ENCODE peak calls at places on chromosomes 4 and X, in six cellular contexts. Y is endodermal cell, G is SK-N-SH, N is pancreas, W is heart right ventricle, B is tibial nerve. S is an unnamed sample.

GRCh38 chr4:154344686-154345085 is 146.9 kb downstream of the DCHS2 start:
- DNase-seq in Y (peak), G (no peak), N (no peak), W (no peak), B (no peak), S (no peak)

GRCh38 chrX:40885984-40886383 is 150.6 kb upstream of the MED14 start:
- DNase-seq in Y (no peak), G (no peak), N (no peak), W (no peak), B (no peak), S (no peak)

GRCh38 chrX:10620121-10620699 is at the start of gene MID1:
- DNase-seq in Y (peak), G (peak), N (peak), W (peak), B (peak), S (peak)

GRCh38 chr4:98994474-98995182 is 893 bp upstream of the METAP1 start:
- DNase-seq in Y (no peak), G (no peak), N (no peak), W (no peak), B (no peak), S (no peak)

GRCh38 chr4:30616943-30617646 is 103.1 kb upstream of the PCDH7 start:
- DNase-seq in Y (no peak), G (no peak), N (no peak), W (no peak), B (no peak), S (no peak)

GRCh38 chr4:7464259-7464655 is 29.5 kb upstream of the PSAPL1 start:
- DNase-seq in Y (no peak), G (no peak), N (no peak), W (no peak), B (no peak), S (no peak)

GRCh38 chr4:182219400-182219799 is 23.8 kb upstream of the TENM3 start:
- DNase-seq in Y (no peak), G (no peak), N (no peak), W (no peak), B (no peak), S (no peak)

GRCh38 chr4:108385076-108385475 is 216.3 kb upstream of the LEF1 start:
- DNase-seq in Y (no peak), G (no peak), N (no peak), W (no peak), B (no peak), S (no peak)

GRCh38 chrX:10769696-10770619 is 149.6 kb upstream of the MID1 start:
- DNase-seq in Y (no peak), G (no peak), N (no peak), W (no peak), B (no peak), S (no peak)

GRCh38 chrX:16696956-16697355 is 15.5 kb downstream of the CTPS2 start:
- DNase-seq in Y (no peak), G (no peak), N (no peak), W (no peak), B (no peak), S (no peak)

GRCh38 chrX:68912113-68912980 is 83.5 kb downstream of the EFNB1 start:
- DNase-seq in Y (peak), G (no peak), N (no peak), W (no peak), B (no peak), S (no peak)

GRCh38 chr4:78512357-78512920 is 39.1 kb upstream of the ANXA3 start:
- DNase-seq in Y (no peak), G (no peak), N (no peak), W (no peak), B (no peak), S (no peak)

GRCh38 chr4:56681158-56681848 is at the start of gene HOPX:
- DNase-seq in Y (peak), G (no peak), N (peak), W (peak), B (no peak), S (no peak)

GRCh38 chr4:150131581-150132228 is 53.5 kb downstream of the DCLK2 start:
- DNase-seq in Y (no peak), G (no peak), N (no peak), W (no peak), B (no peak), S (no peak)

GRCh38 chrX:829145-829544 is 198.6 kb downstream of the SHOX start:
- DNase-seq in Y (no peak), G (no peak), N (no peak), W (no peak), B (no peak), S (no peak)
- H3K27ac ChIP-seq in Y (no peak), G (no peak), N (no peak), W (no peak), B (no peak), S (no peak)

DNA sequence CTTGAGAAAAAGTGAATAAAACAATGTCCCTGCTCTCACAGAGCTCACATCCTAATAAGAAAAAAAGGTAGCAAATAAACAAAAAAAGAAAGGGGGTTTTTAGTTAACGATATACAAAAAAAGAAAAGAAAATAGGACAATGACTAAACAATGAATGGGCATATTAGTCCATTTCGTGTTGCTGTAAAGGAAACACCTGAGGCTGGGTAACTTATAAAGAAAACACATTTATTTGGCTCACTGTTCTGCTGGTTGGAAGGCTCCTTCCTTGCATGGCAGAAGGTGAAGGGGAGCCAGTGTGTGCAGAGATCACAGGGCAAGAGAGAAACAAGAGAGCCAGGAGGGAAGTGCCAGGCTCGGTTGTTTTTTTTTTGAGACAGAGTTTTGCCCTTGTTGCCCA is 4.7 kb upstream of the KLF3 start:
- DNase-seq in Y (no peak), G (no peak), N (no peak), W (no peak), B (no peak), S (no peak)
- H3K27ac ChIP-seq in Y (no peak), G (no peak), N (no peak), W (no peak), B (no peak), S (no peak)

GRCh38 chr4:23238848-23239247 is 546.1 kb downstream of the GBA3 start:
- DNase-seq in Y (no peak), G (no peak), N (no peak), W (no peak), B (no peak), S (no peak)

GRCh38 chr4:23235613-23236390 is 543.1 kb downstream of the GBA3 start:
- DNase-seq in Y (peak), G (no peak), N (no peak), W (no peak), B (no peak), S (no peak)

GRCh38 chr4:23234716-23235115 is 542.0 kb downstream of the GBA3 start:
- DNase-seq in Y (no peak), G (no peak), N (no peak), W (no peak), B (no peak), S (no peak)

GRCh38 chr4:23241408-23241807 is 548.7 kb downstream of the GBA3 start:
- DNase-seq in Y (no peak), G (no peak), N (no peak), W (no peak), B (no peak), S (no peak)

DNA sequence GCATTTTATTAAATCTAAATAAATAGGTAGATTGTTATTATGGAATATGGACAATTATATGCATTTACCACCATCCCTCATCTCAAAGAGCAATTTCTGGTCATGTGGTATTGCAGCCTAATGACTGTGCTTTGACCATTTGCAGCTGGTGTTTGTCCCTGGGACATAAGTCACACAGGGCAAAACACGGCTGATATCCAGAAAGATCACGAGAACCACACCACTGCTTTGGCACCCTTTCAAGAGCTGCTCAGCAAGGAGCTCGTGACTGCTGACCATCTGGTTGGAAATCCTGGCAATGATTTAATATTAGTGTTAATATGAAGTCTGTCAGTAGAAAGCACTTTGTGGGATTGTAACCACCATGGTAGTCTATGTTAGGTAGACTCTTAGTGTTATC is 545.0 kb downstream of the GBA3 start:
- DNase-seq in Y (no peak), G (peak), N (peak), W (peak), B (no peak), S (no peak)
- H3K27ac ChIP-seq in Y (no peak), G (no peak), N (no peak), W (no peak), B (no peak), S (no peak)

GRCh38 chr4:139265654-139266053 is 14.4 kb downstream of the MGARP start:
- DNase-seq in Y (no peak), G (no peak), N (no peak), W (no peak), B (no peak), S (no peak)

GRCh38 chr4:139266208-139266582 is 13.8 kb downstream of the MGARP start:
- DNase-seq in Y (no peak), G (no peak), N (no peak), W (no peak), B (no peak), S (no peak)

GRCh38 chr4:139267301-139267700 is 12.7 kb downstream of the MGARP start:
- DNase-seq in Y (no peak), G (no peak), N (no peak), W (no peak), B (no peak), S (no peak)

DNA sequence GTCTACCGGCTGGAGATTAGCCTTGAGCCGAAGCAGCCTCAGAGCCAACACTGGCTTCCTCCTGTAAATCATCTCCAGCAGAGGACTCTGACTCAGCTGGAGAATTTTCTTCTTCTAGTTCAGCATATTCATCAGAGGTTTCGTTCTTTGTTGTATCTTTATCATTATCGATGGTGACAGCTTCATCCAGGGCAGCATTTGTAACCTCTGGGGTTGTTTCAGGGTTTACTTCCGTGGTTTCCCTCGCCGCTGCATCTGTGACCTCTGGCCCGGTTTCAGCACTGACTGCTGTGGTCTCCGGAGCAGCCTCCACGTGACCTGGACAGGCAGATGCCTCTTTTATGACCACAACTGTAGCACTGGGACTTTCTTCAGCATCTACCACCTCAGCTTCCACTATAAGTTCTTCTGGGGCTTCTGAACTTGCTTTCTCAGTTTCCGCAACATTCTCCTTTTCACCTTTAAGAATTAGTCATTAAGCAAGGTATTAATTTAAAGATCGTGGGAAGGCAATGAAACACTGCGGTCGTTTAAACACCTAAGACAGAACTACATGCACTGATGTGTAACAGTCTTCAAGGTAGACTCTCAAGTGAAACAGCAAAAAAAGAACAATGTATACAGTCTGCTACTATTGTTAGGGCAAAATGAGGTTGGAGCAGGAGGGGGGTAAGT is 13.3 kb downstream of the MGARP start:
- DNase-seq in Y (peak), G (peak), N (peak), W (peak), B (peak), S (no peak)
- H3K27ac ChIP-seq in Y (no peak), G (peak), N (no peak), W (peak), B (peak), S (no peak)

GRCh38 chr4:74108457-74109115 is 9.6 kb upstream of the CXCL2 start:
- DNase-seq in Y (no peak), G (no peak), N (no peak), W (no peak), B (no peak), S (no peak)
- H3K27ac ChIP-seq in Y (peak), G (peak), N (no peak), W (peak), B (peak), S (no peak)

DNA sequence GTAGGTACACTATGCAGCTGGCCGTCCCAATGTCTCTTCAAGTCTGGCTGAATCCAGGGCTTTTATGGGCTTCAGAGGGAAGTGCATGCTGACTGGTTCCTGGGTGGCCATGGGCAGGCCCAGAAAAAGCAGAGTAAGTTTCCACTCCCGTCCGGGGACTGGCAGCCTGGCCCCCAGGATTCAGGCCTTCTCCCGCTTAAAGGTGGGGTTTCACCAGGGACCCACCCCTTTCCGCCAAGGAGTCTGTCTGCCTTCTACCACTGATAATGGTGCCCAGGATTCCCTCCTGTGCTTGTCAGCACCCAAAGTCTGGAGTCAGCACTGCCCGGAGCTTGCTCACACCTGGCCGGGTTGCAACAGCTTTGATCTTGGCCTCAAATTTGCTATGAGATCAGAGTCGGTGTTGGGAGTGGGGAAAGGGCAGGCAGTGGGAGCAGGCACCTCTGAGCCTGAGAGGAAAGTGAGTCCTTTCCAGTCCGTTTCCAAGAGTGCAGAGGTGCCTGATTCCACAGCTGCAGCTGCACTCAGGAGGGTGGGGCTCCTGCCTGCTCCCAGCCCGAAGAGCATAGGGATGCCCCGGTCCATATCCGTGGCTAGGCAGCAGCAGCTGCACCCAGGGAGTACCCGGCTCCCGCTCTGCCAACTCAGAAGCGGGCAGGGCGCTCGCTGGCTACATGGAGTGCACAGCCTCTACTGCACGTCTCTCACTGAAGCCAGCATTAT is 1344.3 kb upstream of the ADGRL3 start:
- DNase-seq in Y (peak), G (no peak), N (no peak), W (no peak), B (no peak), S (no peak)
- H3K27ac ChIP-seq in Y (no peak), G (no peak), N (no peak), W (no peak), B (no peak), S (no peak)

DNA sequence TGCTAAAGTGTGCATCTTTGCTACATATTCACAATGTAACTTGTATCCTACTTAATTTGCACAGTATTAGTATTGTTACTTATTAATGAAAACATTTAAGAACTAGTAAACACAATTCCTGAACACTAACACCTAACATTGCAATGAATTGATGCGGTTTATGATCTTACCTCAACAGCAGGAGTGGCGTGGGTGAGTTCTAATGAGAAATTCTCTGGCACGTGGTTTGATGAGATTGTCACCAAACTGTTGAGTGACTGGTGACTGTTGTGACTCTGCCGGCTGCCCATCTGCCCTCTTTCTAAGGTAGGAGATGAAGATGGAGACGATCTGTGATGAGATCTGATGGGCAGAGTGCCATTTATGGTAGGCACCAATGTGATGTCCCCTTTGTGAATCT is 2.9 kb downstream of the PCDH18 start:
- DNase-seq in Y (no peak), G (no peak), N (no peak), W (no peak), B (no peak), S (no peak)
- H3K27ac ChIP-seq in Y (no peak), G (peak), N (no peak), W (peak), B (peak), S (no peak)